ENCODE peak calls at places on chromosomes 16 and 17, in ten cellular contexts. Q is GM04504; Z is kidney; H is left ventricle myocardium inferior; E is GDM1; P is A172; B is NCI-H2171 treated with DMSO at 0.1 percent for 48 hours; O is astrocyte of the spinal cord; L is activated CD4-positive, alpha-beta T cell treated with anti-CD3 and anti-CD28 coated beads, Interleukin-2, amount 50 U/mL, for 1 hour; V is activated effector memory CD4-positive, alpha-beta T cell treated with anti-CD3 and anti-CD28 coated beads, Interleukin-2, amount 50 U/mL, for 16 hours. K is an unnamed sample.

GRCh38 chr17:74987418-74987908 is at the start of gene CDR2L:
- DNase-seq in Z (peak), Q (peak), B (peak), E (peak), O (peak), H (peak), L (peak), V (peak), P (peak), K (peak)

GRCh38 chr17:76088041-76088867 is 9.3 kb downstream of the ZACN start:
- DNase-seq in O (no peak), E (no peak), V (no peak), H (no peak), L (no peak), P (no peak), B (no peak), Z (no peak), Q (no peak), K (no peak)

GRCh38 chr17:1227917-1228751 is 42.1 kb upstream of the BHLHA9 start:
- DNase-seq in B (no peak), L (no peak), O (no peak), E (no peak), H (peak), Q (no peak), Z (peak), V (peak), P (no peak), K (peak)

GRCh38 chr16:84738255-84739038 is 38.6 kb downstream of the USP10 start:
- DNase-seq in V (peak), Z (peak), L (peak), H (peak), B (peak), O (peak), P (peak), Q (peak), E (peak), K (peak)

GRCh38 chr17:80504671-80505413 is 28.4 kb upstream of the NPTX1 start:
- DNase-seq in E (no peak), O (peak), B (peak), Q (peak), L (no peak), V (no peak), Z (no peak), P (peak), H (no peak), K (no peak)

GRCh38 chr17:79500738-79501533 is 109.9 kb downstream of the RBFOX3 start:
- DNase-seq in H (no peak), E (no peak), P (no peak), B (no peak), V (no peak), L (no peak), Z (no peak), Q (no peak), O (no peak), K (no peak)

GRCh38 chr16:60811051-60811608 is 1225.1 kb downstream of the CDH8 start:
- DNase-seq in V (no peak), P (no peak), Z (no peak), L (no peak), H (no peak), B (no peak), O (no peak), E (no peak), Q (peak), K (no peak)

GRCh38 chr16:55222436-55222835 is 101.6 kb upstream of the IRX6 start:
- DNase-seq in E (no peak), Z (no peak), V (no peak), H (no peak), L (no peak), O (no peak), P (peak), B (no peak), Q (no peak), K (no peak)

GRCh38 chr17:37338847-37339246 is 36.9 kb upstream of the C17orf78 start:
- DNase-seq in B (no peak), L (no peak), Q (no peak), H (no peak), V (no peak), O (no peak), P (no peak), E (no peak), Z (no peak), K (no peak)